ENCODE peak calls at places on chromosomes 6 and 20, in nine cellular contexts. I is progenitor cell of endocrine pancreas; T is neuronal stem cell; F is activated naive CD4-positive, alpha-beta T cell; D is colonic mucosa; P is ovary; E is posterior cingulate gyrus; Q is NCI-H187; A is HFF-Myc. R is an unnamed sample.
A peak's percentile ranks its signal among the peaks of the same experiment; 100 is the strongest.

GRCh38 chr6:21845018-21845417 is 251.5 kb downstream of the SOX4 start:
- DNase-seq in P (no peak), T (no peak), Q (no peak), A (no peak), I (no peak), F (no peak), E (no peak), D (no peak), R (peak; percentile 20)

GRCh38 chr20:53898558-53898931 is 171.8 kb downstream of the BCAS1 start:
- DNase-seq in A (no peak), D (no peak), E (no peak), P (no peak), T (no peak), F (no peak), I (no peak), Q (peak; percentile 46), R (no peak)

GRCh38 chr6:142155895-142156757 is 9.1 kb downstream of the VTA1 start:
- DNase-seq in D (no peak), F (no peak), Q (no peak), I (no peak), T (no peak), P (no peak), E (no peak), A (no peak), R (peak; percentile 3)

GRCh38 chr6:90397929-90398674 is 101.5 kb upstream of the BACH2 start:
- DNase-seq in P (no peak), A (no peak), T (no peak), I (no peak), F (peak; percentile 40), D (no peak), E (no peak), Q (no peak), R (no peak)

GRCh38 chr6:170132561-170132991 is 158.3 kb downstream of the DLL1 start:
- DNase-seq in D (no peak), T (no peak), F (no peak), Q (no peak), P (no peak), E (no peak), I (no peak), A (no peak), R (no peak)

GRCh38 chr6:13485923-13486557 is 1.4 kb downstream of the GFOD1 start:
- DNase-seq in I (no peak), T (peak; percentile 35), P (peak; percentile 33), Q (no peak), D (peak; percentile 37), E (peak; percentile 37), F (no peak), A (no peak), R (peak; percentile 46)

GRCh38 chr6:30411515-30412207 is 66.7 kb downstream of the RPP21 start:
- DNase-seq in T (no peak), E (peak; percentile 58), Q (no peak), I (peak; percentile 29), D (peak; percentile 43), P (no peak), A (peak; percentile 9), F (peak; percentile 31), R (no peak)

GRCh38 chr20:58651823-58652605 is 931 bp downstream of the STX16 start:
- DNase-seq in D (peak; percentile 74), P (peak; percentile 36), F (peak; percentile 89), T (peak; percentile 42), E (no peak), A (no peak), Q (no peak), I (no peak), R (peak; percentile 50)

GRCh38 chr20:21609221-21609620 is 95.4 kb upstream of the NKX2-2 start:
- DNase-seq in P (no peak), I (no peak), Q (no peak), F (no peak), D (no peak), E (peak; percentile 17), A (no peak), T (no peak), R (peak; percentile 20)